ENCODE peak calls at places on chromosomes 5 and 9, in seven cellular contexts. One of them, this sample, is unnamed. For H3K4me1, the result is how much of the 10 kb centered on the place peaks cover.

GRCh38 chr9:125513634-125514413 is 193.2 kb downstream of the MAPKAP1 start:
- DNase-seq in tibial nerve: no peak
- DNase-seq in GM23338: no peak
- DNase-seq in A549: peak
- DNase-seq in lower lobe of right lung: peak
- DNase-seq in heart right ventricle: no peak
- DNase-seq in uterus: peak
- DNase-seq in this sample: peak

GRCh38 chr5:104283158-104283557 is 720.6 kb upstream of the NUDT12 start:
- DNase-seq in tibial nerve: no peak
- DNase-seq in GM23338: no peak
- DNase-seq in A549: no peak
- DNase-seq in lower lobe of right lung: no peak
- DNase-seq in heart right ventricle: no peak
- DNase-seq in uterus: no peak
- DNase-seq in this sample: no peak

GRCh38 chr5:155394727-155395126 is 381.2 kb downstream of the KIF4B start:
- DNase-seq in tibial nerve: no peak
- DNase-seq in GM23338: no peak
- DNase-seq in A549: no peak
- DNase-seq in lower lobe of right lung: no peak
- DNase-seq in heart right ventricle: no peak
- DNase-seq in uterus: no peak
- DNase-seq in this sample: no peak

GRCh38 chr5:82074968-82075367 is 103.1 kb downstream of the ATG10 start:
- DNase-seq in tibial nerve: no peak
- DNase-seq in GM23338: no peak
- DNase-seq in A549: no peak
- DNase-seq in lower lobe of right lung: no peak
- DNase-seq in heart right ventricle: no peak
- DNase-seq in uterus: no peak
- DNase-seq in this sample: no peak

GRCh38 chr9:27514551-27514950 is 9.5 kb upstream of the IFNK start:
- DNase-seq in tibial nerve: no peak
- DNase-seq in GM23338: no peak
- DNase-seq in A549: no peak
- DNase-seq in lower lobe of right lung: no peak
- DNase-seq in heart right ventricle: no peak
- DNase-seq in uterus: no peak
- DNase-seq in this sample: no peak

GRCh38 chr5:37054391-37054790 is 177.8 kb downstream of the NIPBL start:
- DNase-seq in tibial nerve: no peak
- DNase-seq in GM23338: peak
- DNase-seq in A549: no peak
- DNase-seq in lower lobe of right lung: no peak
- DNase-seq in heart right ventricle: no peak
- DNase-seq in uterus: no peak
- DNase-seq in this sample: no peak

GRCh38 chr5:17079562-17079961 is 137.9 kb upstream of the BASP1 start:
- DNase-seq in tibial nerve: no peak
- DNase-seq in GM23338: no peak
- DNase-seq in A549: no peak
- DNase-seq in lower lobe of right lung: no peak
- DNase-seq in heart right ventricle: no peak
- DNase-seq in uterus: peak
- DNase-seq in this sample: no peak

GRCh38 chr9:90099262-90099982 is 494.6 kb downstream of the GADD45G start:
- DNase-seq in tibial nerve: no peak
- DNase-seq in GM23338: peak
- DNase-seq in A549: no peak
- DNase-seq in lower lobe of right lung: no peak
- DNase-seq in heart right ventricle: no peak
- DNase-seq in uterus: no peak
- DNase-seq in this sample: no peak

GRCh38 chr5:392431-392988 is 50.5 kb upstream of the EXOC3 start:
- DNase-seq in tibial nerve: no peak
- DNase-seq in GM23338: peak
- DNase-seq in A549: no peak
- DNase-seq in lower lobe of right lung: no peak
- DNase-seq in heart right ventricle: no peak
- DNase-seq in uterus: peak
- DNase-seq in this sample: no peak

GRCh38 chr5:180352116-180352975 is 790 bp downstream of the GFPT2 start:
- DNase-seq in tibial nerve: peak
- DNase-seq in GM23338: peak
- DNase-seq in A549: peak
- DNase-seq in lower lobe of right lung: no peak
- DNase-seq in heart right ventricle: peak
- DNase-seq in uterus: peak
- DNase-seq in this sample: peak

GRCh38 chr9:137436761-137437600 is 4.2 kb downstream of the ENTPD8 start:
- DNase-seq in tibial nerve: no peak
- DNase-seq in GM23338: no peak
- DNase-seq in A549: no peak
- DNase-seq in lower lobe of right lung: peak
- DNase-seq in heart right ventricle: no peak
- DNase-seq in uterus: no peak
- DNase-seq in this sample: no peak

GRCh38 chr5:127585661-127586060 is 63.2 kb upstream of the CTXN3 start:
- DNase-seq in tibial nerve: no peak
- DNase-seq in GM23338: no peak
- DNase-seq in A549: no peak
- DNase-seq in lower lobe of right lung: no peak
- DNase-seq in heart right ventricle: no peak
- DNase-seq in uterus: no peak
- DNase-seq in this sample: no peak

GRCh38 chr9:134644715-134645606 is 3.4 kb downstream of the COL5A1 start:
- DNase-seq in tibial nerve: peak
- DNase-seq in GM23338: no peak
- DNase-seq in A549: peak
- DNase-seq in lower lobe of right lung: no peak
- DNase-seq in heart right ventricle: peak
- DNase-seq in uterus: peak
- DNase-seq in this sample: peak

GRCh38 chr9:1495684-1496083 is 445.5 kb downstream of the DMRT2 start:
- DNase-seq in tibial nerve: no peak
- DNase-seq in GM23338: peak
- DNase-seq in A549: no peak
- DNase-seq in lower lobe of right lung: no peak
- DNase-seq in heart right ventricle: no peak
- DNase-seq in uterus: no peak
- DNase-seq in this sample: no peak

GRCh38 chr9:38329980-38330379 is 62.5 kb upstream of the ALDH1B1 start:
- DNase-seq in tibial nerve: no peak
- DNase-seq in GM23338: no peak
- DNase-seq in A549: no peak
- DNase-seq in lower lobe of right lung: no peak
- DNase-seq in heart right ventricle: no peak
- DNase-seq in uterus: no peak
- DNase-seq in this sample: no peak

GRCh38 chr9:111271481-111272080 is 58.4 kb downstream of the OR2K2 start:
- DNase-seq in tibial nerve: no peak
- DNase-seq in GM23338: no peak
- DNase-seq in A549: no peak
- DNase-seq in lower lobe of right lung: no peak
- DNase-seq in heart right ventricle: no peak
- DNase-seq in uterus: no peak
- DNase-seq in this sample: no peak

GRCh38 chr5:135489466-135490244 is 37.5 kb upstream of the TIFAB start:
- DNase-seq in tibial nerve: no peak
- DNase-seq in GM23338: peak
- DNase-seq in A549: no peak
- DNase-seq in lower lobe of right lung: no peak
- DNase-seq in heart right ventricle: no peak
- DNase-seq in uterus: no peak
- DNase-seq in this sample: no peak

GRCh38 chr5:139648205-139649081 is at the start of gene CXXC5:
- DNase-seq in tibial nerve: peak
- DNase-seq in GM23338: peak
- DNase-seq in A549: peak
- DNase-seq in lower lobe of right lung: peak
- DNase-seq in heart right ventricle: peak
- DNase-seq in uterus: peak
- DNase-seq in this sample: peak

GRCh38 chr5:135203593-135204036 is 169.6 kb upstream of the PITX1 start:
- DNase-seq in tibial nerve: no peak
- DNase-seq in GM23338: peak
- DNase-seq in A549: no peak
- DNase-seq in lower lobe of right lung: no peak
- DNase-seq in heart right ventricle: no peak
- DNase-seq in uterus: no peak
- DNase-seq in this sample: no peak

GRCh38 chr5:42840279-42840678 is 28.6 kb upstream of the SELENOP start:
- DNase-seq in tibial nerve: peak
- DNase-seq in GM23338: no peak
- DNase-seq in A549: no peak
- DNase-seq in lower lobe of right lung: peak
- DNase-seq in heart right ventricle: peak
- DNase-seq in uterus: peak
- DNase-seq in this sample: peak

GRCh38 chr9:76634356-76635054 is 129.7 kb upstream of the PCA3 start:
- DNase-seq in tibial nerve: no peak
- DNase-seq in GM23338: no peak
- DNase-seq in A549: no peak
- DNase-seq in lower lobe of right lung: no peak
- DNase-seq in heart right ventricle: no peak
- DNase-seq in uterus: no peak
- DNase-seq in this sample: no peak

GRCh38 chr9:112361602-112362001 is 18.3 kb upstream of the HSDL2 start:
- DNase-seq in tibial nerve: peak
- DNase-seq in GM23338: peak
- DNase-seq in A549: no peak
- DNase-seq in lower lobe of right lung: no peak
- DNase-seq in heart right ventricle: no peak
- DNase-seq in uterus: no peak
- DNase-seq in this sample: no peak

GRCh38 chr5:137054792-137055191 is 444.3 kb downstream of the SPOCK1 start:
- DNase-seq in tibial nerve: no peak
- DNase-seq in GM23338: no peak
- DNase-seq in A549: no peak
- DNase-seq in lower lobe of right lung: no peak
- DNase-seq in heart right ventricle: no peak
- DNase-seq in uterus: no peak
- DNase-seq in this sample: no peak

GRCh38 chr9:76758476-76758875 is 5.8 kb upstream of the PCA3 start:
- DNase-seq in tibial nerve: no peak
- DNase-seq in GM23338: no peak
- DNase-seq in A549: no peak
- DNase-seq in lower lobe of right lung: no peak
- DNase-seq in heart right ventricle: no peak
- DNase-seq in uterus: no peak
- DNase-seq in this sample: no peak

GRCh38 chr5:14032944-14033343 is 88.5 kb upstream of the DNAH5 start:
- DNase-seq in tibial nerve: no peak
- DNase-seq in GM23338: no peak
- DNase-seq in A549: no peak
- DNase-seq in lower lobe of right lung: no peak
- DNase-seq in heart right ventricle: no peak
- DNase-seq in uterus: no peak
- DNase-seq in this sample: no peak

DNA sequence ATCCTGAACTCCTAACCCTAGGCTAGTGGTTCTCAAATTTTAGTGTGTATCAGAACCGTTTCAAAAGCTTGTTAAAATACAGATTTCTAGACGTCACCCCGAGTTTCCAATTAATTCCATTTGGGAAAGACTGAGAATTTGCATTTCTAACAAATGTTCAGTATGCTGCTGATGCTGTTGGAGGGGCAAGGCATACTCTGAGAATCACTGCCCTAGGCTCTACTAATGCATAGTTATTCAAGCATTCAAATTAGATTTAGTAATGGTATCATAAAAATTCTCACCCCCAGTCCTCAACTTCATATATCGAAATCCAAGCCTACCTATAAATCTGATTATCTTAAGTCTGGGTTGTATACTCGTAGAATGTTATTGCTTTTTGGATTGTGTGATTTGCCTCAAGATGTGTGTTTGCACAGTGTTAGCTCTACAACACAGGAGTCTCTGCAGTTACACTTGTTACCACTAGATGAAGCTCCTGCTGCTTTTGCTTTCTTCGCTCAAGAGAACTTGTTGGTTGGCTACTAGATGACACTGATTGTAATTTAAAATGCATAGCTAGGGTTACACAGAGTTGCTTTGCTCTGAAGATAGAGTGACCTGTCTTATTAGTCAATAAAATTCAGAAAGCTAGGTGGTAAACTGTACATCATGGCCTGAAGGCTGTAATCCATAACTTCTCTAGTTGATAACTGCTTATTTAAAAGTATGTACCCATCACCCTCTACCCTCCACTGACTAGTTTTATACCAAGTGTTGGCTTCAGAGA is 7.5 kb upstream of the ERAP2 start:
- DNase-seq in tibial nerve: peak
- DNase-seq in GM23338: peak
- DNase-seq in A549: peak
- DNase-seq in lower lobe of right lung: no peak
- DNase-seq in heart right ventricle: no peak
- DNase-seq in uterus: no peak
- DNase-seq in this sample: no peak
- H3K4me1 ChIP-seq in tibial nerve: under half
- H3K4me1 ChIP-seq in GM23338: under half
- H3K4me1 ChIP-seq in A549: under half
- H3K4me1 ChIP-seq in lower lobe of right lung: under half
- H3K4me1 ChIP-seq in heart right ventricle: under half
- H3K4me1 ChIP-seq in uterus: under half
- H3K4me1 ChIP-seq in this sample: under half

DNA sequence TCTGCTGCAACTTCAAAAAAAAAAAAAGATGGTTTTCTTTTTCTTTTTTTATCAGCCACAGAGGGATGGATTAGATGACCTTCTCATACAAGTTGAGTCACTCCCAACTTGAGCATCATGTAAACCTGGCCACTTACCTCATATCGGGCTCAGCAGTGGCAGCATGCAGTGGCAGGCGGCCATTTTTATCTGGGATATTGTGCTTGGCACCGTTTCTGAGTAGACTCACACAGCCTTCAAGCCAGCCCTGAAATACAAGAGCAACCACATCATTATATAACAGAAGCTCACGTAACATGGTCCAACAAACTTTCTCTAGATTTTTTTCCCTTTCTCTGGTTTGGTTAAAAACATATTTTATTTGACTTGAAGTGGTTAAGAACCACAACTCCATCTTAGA is 62.6 kb downstream of the ANKRD55 start:
- DNase-seq in tibial nerve: no peak
- DNase-seq in GM23338: no peak
- DNase-seq in A549: no peak
- DNase-seq in lower lobe of right lung: no peak
- DNase-seq in heart right ventricle: no peak
- DNase-seq in uterus: no peak
- DNase-seq in this sample: no peak
- H3K4me1 ChIP-seq in tibial nerve: under half
- H3K4me1 ChIP-seq in GM23338: under half
- H3K4me1 ChIP-seq in A549: under half
- H3K4me1 ChIP-seq in lower lobe of right lung: under half
- H3K4me1 ChIP-seq in heart right ventricle: under half
- H3K4me1 ChIP-seq in uterus: under half
- H3K4me1 ChIP-seq in this sample: under half

GRCh38 chr9:70259512-70259802 is 679 bp downstream of the SMC5 start:
- DNase-seq in tibial nerve: no peak
- DNase-seq in GM23338: peak
- DNase-seq in A549: no peak
- DNase-seq in lower lobe of right lung: no peak
- DNase-seq in heart right ventricle: no peak
- DNase-seq in uterus: no peak
- DNase-seq in this sample: no peak
- H3K4me1 ChIP-seq in tibial nerve: under half
- H3K4me1 ChIP-seq in GM23338: under half
- H3K4me1 ChIP-seq in A549: under half
- H3K4me1 ChIP-seq in lower lobe of right lung: half or more
- H3K4me1 ChIP-seq in heart right ventricle: under half
- H3K4me1 ChIP-seq in uterus: under half
- H3K4me1 ChIP-seq in this sample: under half

GRCh38 chr5:6372251-6373080 is 5.9 kb downstream of the MED10 start:
- DNase-seq in tibial nerve: no peak
- DNase-seq in GM23338: no peak
- DNase-seq in A549: no peak
- DNase-seq in lower lobe of right lung: no peak
- DNase-seq in heart right ventricle: no peak
- DNase-seq in uterus: no peak
- DNase-seq in this sample: no peak
- H3K4me1 ChIP-seq in tibial nerve: under half
- H3K4me1 ChIP-seq in GM23338: under half
- H3K4me1 ChIP-seq in A549: under half
- H3K4me1 ChIP-seq in lower lobe of right lung: under half
- H3K4me1 ChIP-seq in heart right ventricle: under half
- H3K4me1 ChIP-seq in uterus: under half
- H3K4me1 ChIP-seq in this sample: under half

This sample was measured in ovary.